ENCODE peak calls at places on chromosomes 12 and 14, in nine cellular contexts. H, O, N, X, A, Z, K, T and S are unnamed samples.

GRCh38 chr12:30201301-30202160 is 417.8 kb upstream of the TMTC1 start:
- DNase-seq in H (no peak), O (peak), N (no peak), X (peak), A (peak), Z (no peak), K (no peak), T (peak), S (no peak)

GRCh38 chr12:113862570-113863454 is 103.3 kb downstream of the RBM19 start:
- DNase-seq in H (no peak), O (peak), N (no peak), X (peak), A (no peak), Z (peak), K (no peak), T (no peak), S (no peak)

GRCh38 chr14:98715054-98715453 is 556.9 kb downstream of the BCL11B start:
- DNase-seq in H (no peak), O (no peak), N (no peak), X (no peak), A (no peak), Z (no peak), K (no peak), T (no peak), S (no peak)

GRCh38 chr12:46504494-46504893 is 131.9 kb upstream of the SLC38A2 start:
- DNase-seq in H (no peak), O (no peak), N (no peak), X (no peak), A (no peak), Z (no peak), K (no peak), T (no peak), S (no peak)

GRCh38 chr12:119721306-119721705 is 53.4 kb downstream of the PRKAB1 start:
- DNase-seq in H (no peak), O (no peak), N (no peak), X (no peak), A (no peak), Z (no peak), K (no peak), T (no peak), S (no peak)

GRCh38 chr14:34005901-34006300 is 55.0 kb upstream of the EGLN3 start:
- DNase-seq in H (no peak), O (no peak), N (no peak), X (no peak), A (no peak), Z (no peak), K (no peak), T (no peak), S (no peak)

GRCh38 chr12:108607981-108608600 is 10.2 kb upstream of the TMEM119 start:
- DNase-seq in H (no peak), O (no peak), N (no peak), X (no peak), A (no peak), Z (no peak), K (no peak), T (no peak), S (no peak)

GRCh38 chr12:62919827-62920226 is 15.1 kb downstream of the PPM1H start:
- DNase-seq in H (peak), O (no peak), N (no peak), X (peak), A (peak), Z (peak), K (no peak), T (peak), S (no peak)

GRCh38 chr12:112738531-112738930 is 53.0 kb upstream of the RPH3A start:
- DNase-seq in H (no peak), O (no peak), N (no peak), X (no peak), A (no peak), Z (no peak), K (no peak), T (no peak), S (no peak)

DNA sequence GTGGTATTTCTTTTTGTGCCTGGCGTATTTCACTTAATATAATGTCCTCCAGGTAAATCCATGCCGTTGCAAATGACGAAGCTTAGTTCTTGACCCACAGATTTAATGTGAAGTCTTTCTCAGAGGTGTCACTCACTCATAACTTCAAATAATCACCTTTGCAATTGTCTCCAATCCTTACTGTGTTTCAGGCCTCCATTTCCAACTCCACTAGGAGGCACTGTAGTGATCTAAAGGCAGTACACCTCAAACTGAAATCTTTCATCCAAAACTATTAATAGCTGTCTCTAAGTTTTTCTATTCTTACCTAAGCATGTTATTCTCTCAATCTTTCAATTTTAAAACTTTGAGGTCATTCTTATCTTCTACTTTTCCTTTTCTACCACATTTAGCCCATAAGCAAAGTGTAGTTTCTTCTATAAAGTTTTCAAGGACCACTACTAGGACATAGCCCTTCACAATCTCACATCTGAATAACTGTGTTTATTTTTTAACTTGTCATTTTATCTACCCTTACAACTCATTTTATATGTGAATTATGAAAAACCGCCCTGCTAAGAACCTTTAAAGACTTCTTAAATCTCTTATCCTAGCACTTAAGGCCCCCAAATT is 25.5 kb upstream of the FBXO34 start:
- DNase-seq in H (peak), O (peak), N (peak), X (peak), A (no peak), Z (peak), K (no peak), T (no peak), S (no peak)
- TF ChIP-seq CTCF in H (peak), O (peak), N (peak), X (peak), A (peak), Z (peak), K (peak), T (peak), S (peak)

DNA sequence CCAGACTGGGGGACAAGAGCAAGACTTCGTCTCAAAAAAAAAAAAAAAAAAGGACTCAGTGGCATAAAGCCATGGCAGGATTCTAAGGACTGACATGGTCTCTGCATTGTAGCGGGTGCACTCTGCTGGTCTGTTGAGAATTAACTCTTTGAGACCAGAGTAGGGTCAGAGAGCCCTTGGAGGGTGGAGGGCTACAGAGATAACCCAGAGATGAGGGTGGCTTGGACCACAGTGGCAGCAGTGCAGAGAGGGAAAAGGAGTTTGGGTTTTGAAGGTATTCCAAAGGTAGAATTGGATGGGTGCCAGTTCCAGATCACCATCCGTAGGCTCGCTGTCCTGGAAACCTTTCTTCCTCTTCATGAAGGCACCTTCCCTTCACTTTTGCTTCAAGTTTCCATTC is 14.3 kb upstream of the DYNC1H1 start:
- DNase-seq in H (no peak), O (no peak), N (no peak), X (no peak), A (no peak), Z (no peak), K (no peak), T (no peak), S (no peak)
- TF ChIP-seq CTCF in H (no peak), O (no peak), N (no peak), X (no peak), A (no peak), Z (no peak), K (no peak), T (no peak), S (no peak)

GRCh38 chr14:71863049-71863448 is 69.2 kb upstream of the RGS6 start:
- DNase-seq in H (no peak), O (no peak), N (no peak), X (no peak), A (no peak), Z (no peak), K (no peak), T (no peak), S (no peak)
- TF ChIP-seq CTCF in H (no peak), O (peak), N (peak), X (peak), A (no peak), Z (peak), K (no peak), T (no peak), S (no peak)

GRCh38 chr14:105440554-105440900 is 20.9 kb downstream of the MTA1 start:
- DNase-seq in H (no peak), O (no peak), N (no peak), X (no peak), A (no peak), Z (no peak), K (no peak), T (no peak), S (no peak)

GRCh38 chr14:105439179-105439578 is 19.6 kb downstream of the MTA1 start:
- DNase-seq in H (no peak), O (no peak), N (no peak), X (no peak), A (no peak), Z (no peak), K (no peak), T (no peak), S (no peak)

GRCh38 chr14:105437723-105438500 is 18.3 kb downstream of the MTA1 start:
- DNase-seq in H (no peak), O (no peak), N (no peak), X (no peak), A (no peak), Z (no peak), K (no peak), T (no peak), S (no peak)

GRCh38 chr14:105440992-105441391 is 21.4 kb downstream of the MTA1 start:
- DNase-seq in H (no peak), O (no peak), N (no peak), X (no peak), A (no peak), Z (no peak), K (no peak), T (no peak), S (no peak)

DNA sequence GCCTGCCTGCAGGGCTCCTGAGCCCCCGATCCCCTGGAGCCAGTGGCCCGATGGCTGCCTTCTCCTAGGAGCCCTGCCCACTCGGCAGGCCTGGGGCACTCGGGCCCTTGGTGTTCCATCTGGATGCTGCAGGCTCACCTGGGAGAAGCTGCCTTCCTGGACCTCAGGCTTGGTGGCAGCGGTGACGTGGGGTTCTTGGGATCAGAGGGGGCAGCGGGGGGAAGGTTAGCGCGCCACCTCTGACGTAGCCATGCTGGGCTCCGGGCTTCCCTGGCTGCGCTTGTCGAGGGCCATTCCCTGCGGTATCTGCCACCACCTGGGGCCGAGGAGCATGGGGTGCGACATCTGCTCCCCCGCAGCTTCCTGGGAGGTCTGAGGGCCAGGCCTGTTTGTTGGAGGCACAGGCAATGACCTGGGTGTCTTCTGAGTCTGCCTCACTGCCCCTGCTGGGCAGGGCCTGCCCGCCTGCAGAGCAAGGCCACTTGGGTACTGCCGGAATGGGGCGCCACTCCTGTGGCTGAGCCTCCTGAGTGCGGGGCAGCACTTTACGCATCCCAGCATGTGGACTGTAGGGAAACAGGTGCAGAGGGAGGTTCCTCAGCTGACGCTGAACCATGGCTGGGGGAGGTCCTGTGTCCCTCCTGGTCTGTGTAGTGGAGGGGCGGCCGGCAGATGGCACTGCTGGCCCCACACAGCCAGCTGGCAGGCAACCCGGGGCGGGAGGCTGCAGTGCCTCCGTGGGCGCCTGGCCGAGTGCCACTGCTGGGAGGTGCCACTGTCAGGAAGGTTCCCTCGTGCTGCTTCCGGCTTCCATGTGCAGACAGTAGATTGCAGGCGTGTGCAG is 20.3 kb downstream of the MTA1 start:
- DNase-seq in H (no peak), O (no peak), N (no peak), X (no peak), A (peak), Z (no peak), K (no peak), T (no peak), S (no peak)
- TF ChIP-seq CTCF in H (no peak), O (no peak), N (no peak), X (no peak), A (peak), Z (no peak), K (peak), T (no peak), S (no peak)

GRCh38 chr12:28257411-28257810 is 67.2 kb downstream of the CCDC91 start:
- DNase-seq in H (no peak), O (no peak), N (no peak), X (no peak), A (no peak), Z (no peak), K (no peak), T (no peak), S (no peak)
- TF ChIP-seq CTCF in H (no peak), O (no peak), N (no peak), X (no peak), A (no peak), Z (no peak), K (no peak), T (no peak), S (no peak)

DNA sequence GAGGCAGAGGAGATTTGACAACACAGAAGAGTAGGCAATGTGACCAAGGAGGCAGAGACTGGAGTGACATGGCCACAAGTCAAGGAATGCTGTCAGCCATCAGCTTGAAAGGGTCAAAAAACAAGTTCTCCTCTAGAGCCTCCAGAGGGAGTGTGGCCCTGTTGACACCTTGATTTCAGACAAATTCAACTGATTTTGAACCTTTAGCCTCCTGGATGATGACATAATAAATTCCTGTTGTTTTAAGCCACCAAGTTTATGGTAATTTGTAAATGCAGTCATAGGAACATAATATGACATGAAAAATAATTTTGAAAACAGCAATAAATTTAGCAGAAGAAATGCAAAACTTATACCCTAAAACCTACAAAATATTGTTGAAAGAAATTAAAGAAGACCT is 8.5 kb upstream of the NGDN start:
- DNase-seq in H (no peak), O (peak), N (no peak), X (no peak), A (no peak), Z (no peak), K (no peak), T (no peak), S (no peak)
- TF ChIP-seq CTCF in H (no peak), O (peak), N (no peak), X (no peak), A (no peak), Z (no peak), K (no peak), T (no peak), S (no peak)

GRCh38 chr12:49673446-49674317 is 33.5 kb downstream of the FMNL3 start:
- DNase-seq in H (no peak), O (peak), N (peak), X (peak), A (peak), Z (peak), K (peak), T (peak), S (peak)
- TF ChIP-seq CTCF in H (no peak), O (no peak), N (no peak), X (peak), A (peak), Z (peak), K (peak), T (peak), S (peak)

DNA sequence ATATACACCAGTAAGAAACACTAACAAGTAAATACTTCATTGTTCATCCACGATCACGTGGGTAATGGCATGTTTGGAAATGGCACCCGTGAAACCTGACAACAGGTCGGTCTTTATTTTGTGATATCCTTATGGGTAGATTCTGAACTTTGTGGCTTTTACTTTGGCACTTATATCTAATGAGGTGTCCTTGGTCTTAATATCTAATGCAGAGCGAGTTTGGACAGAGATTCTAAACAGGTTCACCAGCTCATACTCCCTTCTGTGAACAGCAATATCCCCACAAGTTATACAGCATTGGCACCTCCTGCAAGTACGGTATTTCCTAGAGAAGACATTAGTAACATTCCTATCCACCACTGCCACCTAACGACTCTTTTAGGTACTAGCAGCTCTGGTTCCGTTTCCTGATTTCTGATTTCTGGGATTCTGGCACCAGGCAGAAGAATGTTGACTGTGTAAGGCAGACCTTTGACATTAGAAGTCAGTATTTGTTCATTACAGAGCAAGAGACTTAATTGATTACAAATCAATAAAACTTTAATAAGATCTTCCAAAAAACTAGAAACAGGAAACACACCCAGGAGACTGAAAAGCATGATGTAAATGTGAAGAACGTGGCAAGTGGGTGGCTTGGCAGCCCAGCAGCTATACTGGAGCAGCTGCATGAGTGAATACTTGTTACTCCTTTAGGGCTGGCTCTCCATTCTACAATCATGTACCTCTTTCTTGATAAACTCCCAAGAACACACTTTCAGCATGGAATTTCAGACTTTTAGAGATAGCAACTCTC is 2.5 kb downstream of the ANG start:
- DNase-seq in H (peak), O (peak), N (peak), X (peak), A (no peak), Z (peak), K (no peak), T (peak), S (peak)
- TF ChIP-seq CTCF in H (peak), O (peak), N (peak), X (peak), A (peak), Z (peak), K (peak), T (peak), S (peak)

GRCh38 chr14:92277031-92277430 is 45.9 kb upstream of the SLC24A4 start:
- DNase-seq in H (no peak), O (no peak), N (no peak), X (no peak), A (no peak), Z (no peak), K (no peak), T (no peak), S (no peak)
- TF ChIP-seq CTCF in H (no peak), O (no peak), N (no peak), X (no peak), A (no peak), Z (no peak), K (no peak), T (no peak), S (no peak)